ENCODE peak calls at places on chromosomes 6 and 20, in five cellular contexts. One of them, this sample, is unnamed.

GRCh38 chr6:157432861-157433260 is 51.9 kb downstream of the ZDHHC14 start:
- DNase-seq in stimulated activated naive CD4-positive, alpha-beta T cell treated with Interleukin-2 at 50 U/mL for 16 hours: no peak
- DNase-seq in right cardiac atrium: no peak
- DNase-seq in stimulated activated CD4-positive, alpha-beta T cell treated with anti-CD3 and anti-CD28 coated beads, Interleukin-2, amount 100 ng/mL, for 48 hours: no peak
- DNase-seq in NCI-H345: no peak
- DNase-seq in this sample: no peak

GRCh38 chr6:40511884-40512283 is 75.3 kb downstream of the LRFN2 start:
- DNase-seq in stimulated activated naive CD4-positive, alpha-beta T cell treated with Interleukin-2 at 50 U/mL for 16 hours: no peak
- DNase-seq in right cardiac atrium: no peak
- DNase-seq in stimulated activated CD4-positive, alpha-beta T cell treated with anti-CD3 and anti-CD28 coated beads, Interleukin-2, amount 100 ng/mL, for 48 hours: no peak
- DNase-seq in NCI-H345: no peak
- DNase-seq in this sample: no peak

GRCh38 chr6:24721461-24722215 is 2.7 kb upstream of the C6orf62 start:
- DNase-seq in stimulated activated naive CD4-positive, alpha-beta T cell treated with Interleukin-2 at 50 U/mL for 16 hours: peak
- DNase-seq in right cardiac atrium: no peak
- DNase-seq in stimulated activated CD4-positive, alpha-beta T cell treated with anti-CD3 and anti-CD28 coated beads, Interleukin-2, amount 100 ng/mL, for 48 hours: no peak
- DNase-seq in NCI-H345: peak
- DNase-seq in this sample: peak

GRCh38 chr6:165855856-165856255 is 192.8 kb upstream of the PDE10A start:
- DNase-seq in stimulated activated naive CD4-positive, alpha-beta T cell treated with Interleukin-2 at 50 U/mL for 16 hours: no peak
- DNase-seq in right cardiac atrium: no peak
- DNase-seq in stimulated activated CD4-positive, alpha-beta T cell treated with anti-CD3 and anti-CD28 coated beads, Interleukin-2, amount 100 ng/mL, for 48 hours: no peak
- DNase-seq in NCI-H345: no peak
- DNase-seq in this sample: no peak

GRCh38 chr6:24431045-24431451 is 28.3 kb downstream of the MRS2 start:
- DNase-seq in stimulated activated naive CD4-positive, alpha-beta T cell treated with Interleukin-2 at 50 U/mL for 16 hours: no peak
- DNase-seq in right cardiac atrium: no peak
- DNase-seq in stimulated activated CD4-positive, alpha-beta T cell treated with anti-CD3 and anti-CD28 coated beads, Interleukin-2, amount 100 ng/mL, for 48 hours: peak
- DNase-seq in NCI-H345: peak
- DNase-seq in this sample: peak

GRCh38 chr6:149317656-149318571 is at the start of gene TAB2:
- DNase-seq in stimulated activated naive CD4-positive, alpha-beta T cell treated with Interleukin-2 at 50 U/mL for 16 hours: peak
- DNase-seq in right cardiac atrium: peak
- DNase-seq in stimulated activated CD4-positive, alpha-beta T cell treated with anti-CD3 and anti-CD28 coated beads, Interleukin-2, amount 100 ng/mL, for 48 hours: peak
- DNase-seq in NCI-H345: peak
- DNase-seq in this sample: peak

GRCh38 chr6:32790306-32790705 is 26.5 kb downstream of the HLA-DOB start:
- DNase-seq in stimulated activated naive CD4-positive, alpha-beta T cell treated with Interleukin-2 at 50 U/mL for 16 hours: no peak
- DNase-seq in right cardiac atrium: no peak
- DNase-seq in stimulated activated CD4-positive, alpha-beta T cell treated with anti-CD3 and anti-CD28 coated beads, Interleukin-2, amount 100 ng/mL, for 48 hours: no peak
- DNase-seq in NCI-H345: no peak
- DNase-seq in this sample: no peak

GRCh38 chr6:135464634-135465033 is 32.9 kb downstream of the AHI1 start:
- DNase-seq in stimulated activated naive CD4-positive, alpha-beta T cell treated with Interleukin-2 at 50 U/mL for 16 hours: no peak
- DNase-seq in right cardiac atrium: no peak
- DNase-seq in stimulated activated CD4-positive, alpha-beta T cell treated with anti-CD3 and anti-CD28 coated beads, Interleukin-2, amount 100 ng/mL, for 48 hours: no peak
- DNase-seq in NCI-H345: no peak
- DNase-seq in this sample: no peak

GRCh38 chr20:15561707-15562106 is 1011.5 kb downstream of the KIF16B start:
- DNase-seq in stimulated activated naive CD4-positive, alpha-beta T cell treated with Interleukin-2 at 50 U/mL for 16 hours: no peak
- DNase-seq in right cardiac atrium: no peak
- DNase-seq in stimulated activated CD4-positive, alpha-beta T cell treated with anti-CD3 and anti-CD28 coated beads, Interleukin-2, amount 100 ng/mL, for 48 hours: no peak
- DNase-seq in NCI-H345: no peak
- DNase-seq in this sample: no peak

GRCh38 chr20:44651507-44652373 is at the start of gene ADA:
- DNase-seq in stimulated activated naive CD4-positive, alpha-beta T cell treated with Interleukin-2 at 50 U/mL for 16 hours: peak
- DNase-seq in right cardiac atrium: peak
- DNase-seq in stimulated activated CD4-positive, alpha-beta T cell treated with anti-CD3 and anti-CD28 coated beads, Interleukin-2, amount 100 ng/mL, for 48 hours: no peak
- DNase-seq in NCI-H345: peak
- DNase-seq in this sample: peak

GRCh38 chr6:163263196-163263595 is 151.3 kb upstream of the QKI start:
- DNase-seq in stimulated activated naive CD4-positive, alpha-beta T cell treated with Interleukin-2 at 50 U/mL for 16 hours: no peak
- DNase-seq in right cardiac atrium: peak
- DNase-seq in stimulated activated CD4-positive, alpha-beta T cell treated with anti-CD3 and anti-CD28 coated beads, Interleukin-2, amount 100 ng/mL, for 48 hours: no peak
- DNase-seq in NCI-H345: no peak
- DNase-seq in this sample: no peak

GRCh38 chr6:112330877-112331260 is 16.3 kb upstream of the RFPL4B start:
- DNase-seq in stimulated activated naive CD4-positive, alpha-beta T cell treated with Interleukin-2 at 50 U/mL for 16 hours: no peak
- DNase-seq in right cardiac atrium: no peak
- DNase-seq in stimulated activated CD4-positive, alpha-beta T cell treated with anti-CD3 and anti-CD28 coated beads, Interleukin-2, amount 100 ng/mL, for 48 hours: no peak
- DNase-seq in NCI-H345: peak
- DNase-seq in this sample: no peak

GRCh38 chr6:23456396-23456795 is 669.6 kb upstream of the NRSN1 start:
- DNase-seq in stimulated activated naive CD4-positive, alpha-beta T cell treated with Interleukin-2 at 50 U/mL for 16 hours: no peak
- DNase-seq in right cardiac atrium: no peak
- DNase-seq in stimulated activated CD4-positive, alpha-beta T cell treated with anti-CD3 and anti-CD28 coated beads, Interleukin-2, amount 100 ng/mL, for 48 hours: no peak
- DNase-seq in NCI-H345: no peak
- DNase-seq in this sample: no peak

GRCh38 chr6:13538084-13538483 is 36.3 kb upstream of the SIRT5 start:
- DNase-seq in stimulated activated naive CD4-positive, alpha-beta T cell treated with Interleukin-2 at 50 U/mL for 16 hours: no peak
- DNase-seq in right cardiac atrium: no peak
- DNase-seq in stimulated activated CD4-positive, alpha-beta T cell treated with anti-CD3 and anti-CD28 coated beads, Interleukin-2, amount 100 ng/mL, for 48 hours: no peak
- DNase-seq in NCI-H345: no peak
- DNase-seq in this sample: peak

GRCh38 chr6:44285552-44286284 is 15.5 kb downstream of the TMEM151B start:
- DNase-seq in stimulated activated naive CD4-positive, alpha-beta T cell treated with Interleukin-2 at 50 U/mL for 16 hours: no peak
- DNase-seq in right cardiac atrium: no peak
- DNase-seq in stimulated activated CD4-positive, alpha-beta T cell treated with anti-CD3 and anti-CD28 coated beads, Interleukin-2, amount 100 ng/mL, for 48 hours: no peak
- DNase-seq in NCI-H345: no peak
- DNase-seq in this sample: no peak

GRCh38 chr6:56734334-56734733 is 91.6 kb upstream of the DST start:
- DNase-seq in stimulated activated naive CD4-positive, alpha-beta T cell treated with Interleukin-2 at 50 U/mL for 16 hours: no peak
- DNase-seq in right cardiac atrium: no peak
- DNase-seq in stimulated activated CD4-positive, alpha-beta T cell treated with anti-CD3 and anti-CD28 coated beads, Interleukin-2, amount 100 ng/mL, for 48 hours: no peak
- DNase-seq in NCI-H345: no peak
- DNase-seq in this sample: no peak

GRCh38 chr6:149436647-149437046 is 36.6 kb downstream of the SUMO4 start:
- DNase-seq in stimulated activated naive CD4-positive, alpha-beta T cell treated with Interleukin-2 at 50 U/mL for 16 hours: no peak
- DNase-seq in right cardiac atrium: no peak
- DNase-seq in stimulated activated CD4-positive, alpha-beta T cell treated with anti-CD3 and anti-CD28 coated beads, Interleukin-2, amount 100 ng/mL, for 48 hours: no peak
- DNase-seq in NCI-H345: no peak
- DNase-seq in this sample: no peak

GRCh38 chr6:109229536-109229935 is 134.2 kb downstream of the CEP57L1 start:
- DNase-seq in stimulated activated naive CD4-positive, alpha-beta T cell treated with Interleukin-2 at 50 U/mL for 16 hours: no peak
- DNase-seq in right cardiac atrium: no peak
- DNase-seq in stimulated activated CD4-positive, alpha-beta T cell treated with anti-CD3 and anti-CD28 coated beads, Interleukin-2, amount 100 ng/mL, for 48 hours: no peak
- DNase-seq in NCI-H345: no peak
- DNase-seq in this sample: no peak

GRCh38 chr6:28371706-28372451 is 22.1 kb downstream of the ZKSCAN3 start:
- DNase-seq in stimulated activated naive CD4-positive, alpha-beta T cell treated with Interleukin-2 at 50 U/mL for 16 hours: no peak
- DNase-seq in right cardiac atrium: no peak
- DNase-seq in stimulated activated CD4-positive, alpha-beta T cell treated with anti-CD3 and anti-CD28 coated beads, Interleukin-2, amount 100 ng/mL, for 48 hours: no peak
- DNase-seq in NCI-H345: no peak
- DNase-seq in this sample: no peak

GRCh38 chr20:32509639-32510066 is 75.5 kb downstream of the NOL4L start:
- DNase-seq in stimulated activated naive CD4-positive, alpha-beta T cell treated with Interleukin-2 at 50 U/mL for 16 hours: peak
- DNase-seq in right cardiac atrium: no peak
- DNase-seq in stimulated activated CD4-positive, alpha-beta T cell treated with anti-CD3 and anti-CD28 coated beads, Interleukin-2, amount 100 ng/mL, for 48 hours: no peak
- DNase-seq in NCI-H345: no peak
- DNase-seq in this sample: peak

GRCh38 chr6:155224031-155224451 is 39.8 kb upstream of the CLDN20 start:
- DNase-seq in stimulated activated naive CD4-positive, alpha-beta T cell treated with Interleukin-2 at 50 U/mL for 16 hours: peak
- DNase-seq in right cardiac atrium: no peak
- DNase-seq in stimulated activated CD4-positive, alpha-beta T cell treated with anti-CD3 and anti-CD28 coated beads, Interleukin-2, amount 100 ng/mL, for 48 hours: peak
- DNase-seq in NCI-H345: no peak
- DNase-seq in this sample: no peak

GRCh38 chr6:151417477-151417876 is 26.1 kb upstream of the ZBTB2 start:
- DNase-seq in stimulated activated naive CD4-positive, alpha-beta T cell treated with Interleukin-2 at 50 U/mL for 16 hours: no peak
- DNase-seq in right cardiac atrium: no peak
- DNase-seq in stimulated activated CD4-positive, alpha-beta T cell treated with anti-CD3 and anti-CD28 coated beads, Interleukin-2, amount 100 ng/mL, for 48 hours: no peak
- DNase-seq in NCI-H345: no peak
- DNase-seq in this sample: no peak

GRCh38 chr6:36679043-36679821 is 718 bp downstream of the CDKN1A start:
- DNase-seq in stimulated activated naive CD4-positive, alpha-beta T cell treated with Interleukin-2 at 50 U/mL for 16 hours: no peak
- DNase-seq in right cardiac atrium: peak
- DNase-seq in stimulated activated CD4-positive, alpha-beta T cell treated with anti-CD3 and anti-CD28 coated beads, Interleukin-2, amount 100 ng/mL, for 48 hours: no peak
- DNase-seq in NCI-H345: peak
- DNase-seq in this sample: peak

GRCh38 chr6:106886444-106886843 is 88.1 kb downstream of the CD24 start:
- DNase-seq in stimulated activated naive CD4-positive, alpha-beta T cell treated with Interleukin-2 at 50 U/mL for 16 hours: no peak
- DNase-seq in right cardiac atrium: no peak
- DNase-seq in stimulated activated CD4-positive, alpha-beta T cell treated with anti-CD3 and anti-CD28 coated beads, Interleukin-2, amount 100 ng/mL, for 48 hours: no peak
- DNase-seq in NCI-H345: peak
- DNase-seq in this sample: no peak

GRCh38 chr6:3335169-3335568 is 76.4 kb downstream of the PSMG4 start:
- DNase-seq in stimulated activated naive CD4-positive, alpha-beta T cell treated with Interleukin-2 at 50 U/mL for 16 hours: no peak
- DNase-seq in right cardiac atrium: no peak
- DNase-seq in stimulated activated CD4-positive, alpha-beta T cell treated with anti-CD3 and anti-CD28 coated beads, Interleukin-2, amount 100 ng/mL, for 48 hours: no peak
- DNase-seq in NCI-H345: no peak
- DNase-seq in this sample: no peak

GRCh38 chr20:3038454-3038853 is 5.0 kb upstream of the GNRH2 start:
- DNase-seq in stimulated activated naive CD4-positive, alpha-beta T cell treated with Interleukin-2 at 50 U/mL for 16 hours: no peak
- DNase-seq in right cardiac atrium: no peak
- DNase-seq in stimulated activated CD4-positive, alpha-beta T cell treated with anti-CD3 and anti-CD28 coated beads, Interleukin-2, amount 100 ng/mL, for 48 hours: no peak
- DNase-seq in NCI-H345: no peak
- DNase-seq in this sample: no peak

GRCh38 chr6:7414811-7415210 is 25.2 kb downstream of the RIOK1 start:
- DNase-seq in stimulated activated naive CD4-positive, alpha-beta T cell treated with Interleukin-2 at 50 U/mL for 16 hours: no peak
- DNase-seq in right cardiac atrium: no peak
- DNase-seq in stimulated activated CD4-positive, alpha-beta T cell treated with anti-CD3 and anti-CD28 coated beads, Interleukin-2, amount 100 ng/mL, for 48 hours: no peak
- DNase-seq in NCI-H345: no peak
- DNase-seq in this sample: no peak

GRCh38 chr6:142945446-142946180 is 637 bp upstream of the HIVEP2 start:
- DNase-seq in stimulated activated naive CD4-positive, alpha-beta T cell treated with Interleukin-2 at 50 U/mL for 16 hours: peak
- DNase-seq in right cardiac atrium: peak
- DNase-seq in stimulated activated CD4-positive, alpha-beta T cell treated with anti-CD3 and anti-CD28 coated beads, Interleukin-2, amount 100 ng/mL, for 48 hours: peak
- DNase-seq in NCI-H345: peak
- DNase-seq in this sample: peak

GRCh38 chr6:157813757-157814455 is 9.1 kb upstream of the SNX9 start:
- DNase-seq in stimulated activated naive CD4-positive, alpha-beta T cell treated with Interleukin-2 at 50 U/mL for 16 hours: no peak
- DNase-seq in right cardiac atrium: no peak
- DNase-seq in stimulated activated CD4-positive, alpha-beta T cell treated with anti-CD3 and anti-CD28 coated beads, Interleukin-2, amount 100 ng/mL, for 48 hours: no peak
- DNase-seq in NCI-H345: no peak
- DNase-seq in this sample: no peak

GRCh38 chr6:1125297-1125696 is 186.6 kb upstream of the FOXQ1 start:
- DNase-seq in stimulated activated naive CD4-positive, alpha-beta T cell treated with Interleukin-2 at 50 U/mL for 16 hours: no peak
- DNase-seq in right cardiac atrium: no peak
- DNase-seq in stimulated activated CD4-positive, alpha-beta T cell treated with anti-CD3 and anti-CD28 coated beads, Interleukin-2, amount 100 ng/mL, for 48 hours: no peak
- DNase-seq in NCI-H345: no peak
- DNase-seq in this sample: no peak

GRCh38 chr6:83183082-83183828 is 9.8 kb downstream of the PGM3 start:
- DNase-seq in stimulated activated naive CD4-positive, alpha-beta T cell treated with Interleukin-2 at 50 U/mL for 16 hours: no peak
- DNase-seq in right cardiac atrium: peak
- DNase-seq in stimulated activated CD4-positive, alpha-beta T cell treated with anti-CD3 and anti-CD28 coated beads, Interleukin-2, amount 100 ng/mL, for 48 hours: no peak
- DNase-seq in NCI-H345: no peak
- DNase-seq in this sample: no peak

GRCh38 chr6:90216081-90216977 is 80.3 kb downstream of the BACH2 start:
- DNase-seq in stimulated activated naive CD4-positive, alpha-beta T cell treated with Interleukin-2 at 50 U/mL for 16 hours: no peak
- DNase-seq in right cardiac atrium: no peak
- DNase-seq in stimulated activated CD4-positive, alpha-beta T cell treated with anti-CD3 and anti-CD28 coated beads, Interleukin-2, amount 100 ng/mL, for 48 hours: no peak
- DNase-seq in NCI-H345: no peak
- DNase-seq in this sample: no peak

GRCh38 chr20:3933126-3933684 is 44.0 kb downstream of the PANK2 start:
- DNase-seq in stimulated activated naive CD4-positive, alpha-beta T cell treated with Interleukin-2 at 50 U/mL for 16 hours: no peak
- DNase-seq in right cardiac atrium: no peak
- DNase-seq in stimulated activated CD4-positive, alpha-beta T cell treated with anti-CD3 and anti-CD28 coated beads, Interleukin-2, amount 100 ng/mL, for 48 hours: no peak
- DNase-seq in NCI-H345: no peak
- DNase-seq in this sample: no peak

GRCh38 chr6:46832816-46833215 is 39.6 kb downstream of the MEP1A start:
- DNase-seq in stimulated activated naive CD4-positive, alpha-beta T cell treated with Interleukin-2 at 50 U/mL for 16 hours: no peak
- DNase-seq in right cardiac atrium: no peak
- DNase-seq in stimulated activated CD4-positive, alpha-beta T cell treated with anti-CD3 and anti-CD28 coated beads, Interleukin-2, amount 100 ng/mL, for 48 hours: no peak
- DNase-seq in NCI-H345: no peak
- DNase-seq in this sample: no peak

GRCh38 chr6:89311853-89312531 is 3.1 kb downstream of the GABRR2 start:
- DNase-seq in stimulated activated naive CD4-positive, alpha-beta T cell treated with Interleukin-2 at 50 U/mL for 16 hours: no peak
- DNase-seq in right cardiac atrium: peak
- DNase-seq in stimulated activated CD4-positive, alpha-beta T cell treated with anti-CD3 and anti-CD28 coated beads, Interleukin-2, amount 100 ng/mL, for 48 hours: no peak
- DNase-seq in NCI-H345: peak
- DNase-seq in this sample: peak

GRCh38 chr6:155126727-155127439 is 131.8 kb downstream of the TIAM2 start:
- DNase-seq in stimulated activated naive CD4-positive, alpha-beta T cell treated with Interleukin-2 at 50 U/mL for 16 hours: peak
- DNase-seq in right cardiac atrium: peak
- DNase-seq in stimulated activated CD4-positive, alpha-beta T cell treated with anti-CD3 and anti-CD28 coated beads, Interleukin-2, amount 100 ng/mL, for 48 hours: peak
- DNase-seq in NCI-H345: no peak
- DNase-seq in this sample: no peak

GRCh38 chr6:80642452-80642851 is 536.0 kb downstream of the BCKDHB start:
- DNase-seq in stimulated activated naive CD4-positive, alpha-beta T cell treated with Interleukin-2 at 50 U/mL for 16 hours: no peak
- DNase-seq in right cardiac atrium: no peak
- DNase-seq in stimulated activated CD4-positive, alpha-beta T cell treated with anti-CD3 and anti-CD28 coated beads, Interleukin-2, amount 100 ng/mL, for 48 hours: no peak
- DNase-seq in NCI-H345: no peak
- DNase-seq in this sample: no peak

This sample was measured in NCI-H146.